ENCODE peak calls at places on chromosomes 12 and 14, in four cellular contexts. One of them, this sample, is unnamed.
A peak's percentile ranks its signal among the peaks of the same experiment; 100 is the strongest.

GRCh38 chr12:92362785-92363184 is 217.1 kb upstream of the BTG1 start:
- DNase-seq in GM12878: peak; percentile 86
- DNase-seq in HL-60: no peak
- DNase-seq in K562: no peak
- DNase-seq in this sample: no peak

GRCh38 chr12:104501641-104502040 is 44.9 kb downstream of the CHST11 start:
- DNase-seq in GM12878: no peak
- DNase-seq in HL-60: no peak
- DNase-seq in K562: no peak
- DNase-seq in this sample: no peak

GRCh38 chr12:46771268-46771837 is 54.4 kb downstream of the SLC38A4 start:
- DNase-seq in GM12878: no peak
- DNase-seq in HL-60: no peak
- DNase-seq in K562: no peak
- DNase-seq in this sample: no peak

GRCh38 chr14:92668266-92668973 is 80.0 kb downstream of the LGMN start:
- DNase-seq in K562: no peak
- DNase-seq in GM12878: no peak
- DNase-seq in HL-60: no peak
- DNase-seq in this sample: no peak

GRCh38 chr12:50932787-50933280 is 19.5 kb upstream of the HIGD1C start:
- DNase-seq in GM12878: no peak
- DNase-seq in K562: no peak
- DNase-seq in HL-60: no peak
- DNase-seq in this sample: no peak

GRCh38 chr14:45891417-45892080 is 638.5 kb upstream of the MIS18BP1 start:
- DNase-seq in HL-60: no peak
- DNase-seq in GM12878: no peak
- DNase-seq in K562: no peak
- DNase-seq in this sample: no peak

GRCh38 chr12:1936406-1937320 is 18.2 kb upstream of the CACNA2D4 start:
- DNase-seq in K562: no peak
- DNase-seq in HL-60: no peak
- DNase-seq in GM12878: no peak
- DNase-seq in this sample: no peak

GRCh38 chr14:99562848-99563748 is 40.9 kb downstream of the CCDC85C start:
- DNase-seq in K562: peak; percentile 63
- DNase-seq in HL-60: no peak
- DNase-seq in GM12878: no peak
- DNase-seq in this sample: no peak

GRCh38 chr14:38205414-38205813 is 2.3 kb upstream of the SSTR1 start:
- DNase-seq in HL-60: no peak
- DNase-seq in GM12878: no peak
- DNase-seq in K562: no peak
- DNase-seq in this sample: no peak

GRCh38 chr12:27245039-27245438 is 953 bp downstream of the STK38L start:
- DNase-seq in GM12878: no peak
- DNase-seq in HL-60: no peak
- DNase-seq in K562: no peak
- DNase-seq in this sample: no peak

GRCh38 chr12:80988986-80989385 is 51.3 kb upstream of the LIN7A start:
- DNase-seq in K562: no peak
- DNase-seq in GM12878: no peak
- DNase-seq in HL-60: no peak
- DNase-seq in this sample: no peak

GRCh38 chr12:81296556-81297305 is 218.9 kb downstream of the ACSS3 start:
- DNase-seq in HL-60: no peak
- DNase-seq in K562: no peak
- DNase-seq in GM12878: no peak
- DNase-seq in this sample: no peak

GRCh38 chr12:14994610-14995009 is 21.8 kb downstream of the PDE6H start:
- DNase-seq in K562: no peak
- DNase-seq in GM12878: no peak
- DNase-seq in HL-60: no peak
- DNase-seq in this sample: no peak

GRCh38 chr14:90544971-90545370 is 148.1 kb downstream of the CALM1 start:
- DNase-seq in K562: no peak
- DNase-seq in HL-60: no peak
- DNase-seq in GM12878: no peak
- DNase-seq in this sample: no peak

GRCh38 chr14:72643317-72643801 is 250.5 kb downstream of the DPF3 start:
- DNase-seq in HL-60: no peak
- DNase-seq in GM12878: no peak
- DNase-seq in K562: no peak
- DNase-seq in this sample: no peak

GRCh38 chr14:37116933-37117844 is 55.2 kb downstream of the SLC25A21 start:
- DNase-seq in GM12878: no peak
- DNase-seq in K562: no peak
- DNase-seq in HL-60: no peak
- DNase-seq in this sample: no peak

GRCh38 chr12:127381043-127381668 is 885.8 kb upstream of the TMEM132C start:
- DNase-seq in GM12878: no peak
- DNase-seq in K562: peak; percentile 85
- DNase-seq in HL-60: no peak
- DNase-seq in this sample: peak; percentile 65

GRCh38 chr14:64060648-64061096 is 207.9 kb downstream of the SYNE2 start:
- DNase-seq in GM12878: no peak
- DNase-seq in K562: peak; percentile 5
- DNase-seq in HL-60: no peak
- DNase-seq in this sample: no peak

GRCh38 chr14:21044106-21044618 is 2.0 kb downstream of the RNASE7 start:
- DNase-seq in HL-60: no peak
- DNase-seq in K562: no peak
- DNase-seq in GM12878: no peak
- DNase-seq in this sample: no peak

GRCh38 chr12:97027482-97027881 is 120.4 kb downstream of the NEDD1 start:
- DNase-seq in HL-60: no peak
- DNase-seq in GM12878: no peak
- DNase-seq in K562: no peak
- DNase-seq in this sample: no peak

GRCh38 chr12:106251636-106252035 is 3.8 kb upstream of the CKAP4 start:
- DNase-seq in HL-60: no peak
- DNase-seq in GM12878: no peak
- DNase-seq in K562: no peak
- DNase-seq in this sample: no peak
- TF ChIP-seq SPI1 in HL-60: no peak
- TF ChIP-seq SPI1 in GM12878: no peak
- TF ChIP-seq SPI1 in K562: no peak
- TF ChIP-seq SPI1 in this sample: no peak

GRCh38 chr12:51953925-51954324 is 2.4 kb downstream of the ACVR1B start:
- DNase-seq in GM12878: no peak
- DNase-seq in HL-60: no peak
- DNase-seq in K562: no peak
- DNase-seq in this sample: no peak

GRCh38 chr12:51951199-51951842 is at the start of gene ACVR1B:
- DNase-seq in GM12878: peak; percentile 15
- DNase-seq in K562: peak; percentile 94
- DNase-seq in HL-60: peak; percentile 84
- DNase-seq in this sample: peak; percentile 69

GRCh38 chr12:51950682-51951198 is 759 bp upstream of the ACVR1B start:
- DNase-seq in K562: no peak
- DNase-seq in HL-60: no peak
- DNase-seq in GM12878: no peak
- DNase-seq in this sample: no peak

GRCh38 chr12:51953011-51953568 is 1.6 kb downstream of the ACVR1B start:
- DNase-seq in HL-60: no peak
- DNase-seq in K562: no peak
- DNase-seq in GM12878: no peak
- DNase-seq in this sample: no peak

GRCh38 chr12:51951843-51952722 is 584 bp downstream of the ACVR1B start:
- DNase-seq in K562: no peak
- DNase-seq in GM12878: no peak
- DNase-seq in HL-60: no peak
- DNase-seq in this sample: no peak
- TF ChIP-seq POLR2AphosphoS5 in K562: no peak
- TF ChIP-seq POLR2AphosphoS5 in GM12878: no peak
- TF ChIP-seq POLR2AphosphoS5 in HL-60: no peak
- TF ChIP-seq POLR2AphosphoS5 in this sample: no peak

GRCh38 chr12:22105542-22105941 is 59.5 kb downstream of the CMAS start:
- DNase-seq in HL-60: no peak
- DNase-seq in K562: no peak
- DNase-seq in GM12878: no peak
- DNase-seq in this sample: no peak

GRCh38 chr12:22101749-22102243 is 55.8 kb downstream of the CMAS start:
- DNase-seq in GM12878: no peak
- DNase-seq in K562: no peak
- DNase-seq in HL-60: no peak
- DNase-seq in this sample: no peak

GRCh38 chr12:22103418-22103817 is 57.4 kb downstream of the CMAS start:
- DNase-seq in HL-60: no peak
- DNase-seq in GM12878: no peak
- DNase-seq in K562: no peak
- DNase-seq in this sample: no peak

DNA sequence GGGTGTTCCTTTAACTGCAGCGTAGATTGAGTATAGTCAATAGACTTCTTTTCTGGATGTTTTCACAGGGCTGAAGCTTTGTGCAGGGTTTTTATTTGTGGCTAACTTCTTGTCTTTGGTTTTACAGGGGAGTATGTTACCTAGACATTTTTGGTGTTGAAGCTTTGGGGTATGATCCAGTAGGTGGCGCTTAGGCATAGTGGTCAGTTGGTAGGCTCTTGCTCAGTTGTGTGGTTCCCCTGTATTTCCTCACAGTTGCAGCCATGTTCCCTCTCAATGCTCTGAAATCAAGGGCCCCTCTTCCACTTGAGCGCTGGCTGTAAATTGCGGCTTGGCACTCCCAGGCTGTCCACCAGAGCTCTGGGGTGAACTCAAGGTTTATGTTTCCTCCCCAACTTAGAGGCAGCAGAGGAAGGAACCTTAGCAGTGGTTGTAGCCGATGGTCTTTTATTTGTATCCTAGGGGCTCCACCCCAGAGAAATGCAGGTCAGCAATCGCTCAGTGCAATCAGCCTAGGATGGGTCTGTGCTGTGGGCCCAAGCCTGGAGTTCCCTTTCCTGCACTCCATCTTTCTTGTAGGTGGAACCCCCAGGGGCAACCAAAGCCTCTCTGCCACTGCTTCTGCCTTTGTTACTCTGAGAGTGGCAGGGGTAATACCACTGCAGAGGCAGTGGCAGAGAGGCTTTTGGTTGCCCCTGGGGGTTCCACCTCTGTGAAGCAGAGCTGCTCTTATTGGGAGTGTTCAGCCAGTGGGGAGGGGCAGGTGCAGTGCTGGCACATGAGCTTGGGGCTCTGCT is 55.1 kb downstream of the CMAS start:
- DNase-seq in K562: no peak
- DNase-seq in GM12878: peak; percentile 13
- DNase-seq in HL-60: peak; percentile 31
- DNase-seq in this sample: no peak
- TF ChIP-seq SPI1 in K562: no peak
- TF ChIP-seq SPI1 in GM12878: no peak
- TF ChIP-seq SPI1 in HL-60: no peak
- TF ChIP-seq SPI1 in this sample: no peak

GRCh38 chr12:94717112-94717511 is 66.8 kb upstream of the TMCC3 start:
- DNase-seq in HL-60: no peak
- DNase-seq in K562: no peak
- DNase-seq in GM12878: no peak
- DNase-seq in this sample: no peak

GRCh38 chr12:94718114-94718513 is 67.8 kb upstream of the TMCC3 start:
- DNase-seq in GM12878: no peak
- DNase-seq in HL-60: no peak
- DNase-seq in K562: no peak
- DNase-seq in this sample: no peak

GRCh38 chr12:94717656-94718055 is 67.3 kb upstream of the TMCC3 start:
- DNase-seq in K562: no peak
- DNase-seq in HL-60: no peak
- DNase-seq in GM12878: no peak
- DNase-seq in this sample: no peak

GRCh38 chr12:94722664-94723063 is 72.3 kb upstream of the TMCC3 start:
- DNase-seq in GM12878: no peak
- DNase-seq in HL-60: no peak
- DNase-seq in K562: no peak
- DNase-seq in this sample: no peak

DNA sequence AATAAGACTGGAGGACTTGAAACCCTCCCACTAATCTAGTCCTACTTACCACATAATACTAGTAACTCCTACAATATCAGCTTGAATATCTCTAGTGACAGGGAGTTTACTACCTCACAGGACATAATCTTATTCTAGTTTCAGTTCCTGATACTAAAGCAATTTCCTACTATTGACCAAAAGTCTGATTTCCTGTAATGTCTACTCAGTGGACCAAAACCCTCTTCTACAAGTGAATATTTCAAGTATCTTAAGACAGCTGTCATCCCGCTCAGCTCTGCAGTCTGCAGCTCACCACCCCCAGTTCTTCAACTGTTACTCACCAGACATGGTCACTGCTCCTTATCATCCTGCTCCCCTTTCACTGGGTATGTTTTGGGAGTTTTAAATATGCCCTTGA is 70.8 kb upstream of the TMCC3 start:
- DNase-seq in HL-60: no peak
- DNase-seq in K562: no peak
- DNase-seq in GM12878: peak; percentile 75
- DNase-seq in this sample: peak; percentile 31
- TF ChIP-seq POLR2AphosphoS5 in HL-60: no peak
- TF ChIP-seq POLR2AphosphoS5 in K562: no peak
- TF ChIP-seq POLR2AphosphoS5 in GM12878: no peak
- TF ChIP-seq POLR2AphosphoS5 in this sample: peak; percentile 27

GRCh38 chr14:50366589-50366988 is 30.1 kb downstream of the CDKL1 start:
- DNase-seq in HL-60: no peak
- DNase-seq in K562: no peak
- DNase-seq in GM12878: no peak
- DNase-seq in this sample: no peak
- TF ChIP-seq SPI1 in HL-60: no peak
- TF ChIP-seq SPI1 in K562: no peak
- TF ChIP-seq SPI1 in GM12878: no peak
- TF ChIP-seq SPI1 in this sample: no peak

GRCh38 chr12:57171668-57172067 is 24.2 kb upstream of the LRP1-AS start:
- DNase-seq in K562: no peak
- DNase-seq in HL-60: no peak
- DNase-seq in GM12878: no peak
- DNase-seq in this sample: no peak
- TF ChIP-seq POLR2AphosphoS5 in K562: no peak
- TF ChIP-seq POLR2AphosphoS5 in HL-60: no peak
- TF ChIP-seq POLR2AphosphoS5 in GM12878: no peak
- TF ChIP-seq POLR2AphosphoS5 in this sample: no peak

This sample was measured in GM12891.